ENCODE peak calls at places on chromosomes 3 and 15, in seven cellular contexts. B, E, G, T, L, Z and S are unnamed samples.

GRCh38 chr15:41331281-41331680 is 1.1 kb downstream of the OIP5 start:
- DNase-seq in E (no peak), Z (no peak), G (no peak), T (no peak), L (no peak), B (no peak), S (no peak)

GRCh38 chr15:100759698-100760356 is 119.8 kb upstream of the ALDH1A3 start:
- DNase-seq in Z (peak; percentile 4), E (no peak), L (no peak), G (peak; percentile 76), T (no peak), B (no peak), S (no peak)

GRCh38 chr3:66991478-66991877 is 6.6 kb upstream of the KBTBD8 start:
- DNase-seq in B (no peak), T (no peak), E (no peak), Z (no peak), L (no peak), G (peak; percentile 96), S (peak; percentile 16)

GRCh38 chr3:71185733-71186455 is 397.6 kb downstream of the FOXP1 start:
- DNase-seq in T (no peak), B (no peak), L (no peak), E (no peak), Z (no peak), G (peak; percentile 82), S (no peak)

GRCh38 chr15:40871749-40872617 is 2.1 kb downstream of the RHOV start:
- DNase-seq in E (no peak), T (no peak), L (peak; percentile 79), Z (peak; percentile 73), B (peak; percentile 83), G (no peak), S (peak; percentile 72)

GRCh38 chr3:37456270-37456708 is 281.9 kb upstream of the LRRFIP2 start:
- DNase-seq in T (no peak), L (no peak), Z (no peak), G (no peak), E (no peak), B (no peak), S (peak; percentile 9)

GRCh38 chr3:72318504-72319201 is 529.6 kb downstream of the SHQ1 start:
- DNase-seq in T (no peak), Z (no peak), G (peak; percentile 53), B (no peak), L (no peak), E (peak; percentile 87), S (no peak)

GRCh38 chr3:94862703-94863102 is 799.8 kb downstream of the NSUN3 start:
- DNase-seq in Z (peak; percentile 19), L (no peak), B (peak; percentile 13), G (no peak), T (no peak), E (no peak), S (peak; percentile 17)

GRCh38 chr3:70861855-70862254 is 549.4 kb upstream of the MDFIC2 start:
- DNase-seq in Z (no peak), T (no peak), L (no peak), G (peak; percentile 91), E (no peak), B (no peak), S (no peak)

GRCh38 chr15:81229596-81229995 is 32.9 kb downstream of the IL16 start:
- DNase-seq in B (no peak), Z (no peak), L (no peak), E (no peak), G (no peak), T (no peak), S (no peak)

GRCh38 chr3:42631650-42632049 is 21.8 kb upstream of the ZBTB47 start:
- DNase-seq in E (no peak), G (no peak), B (no peak), T (no peak), L (peak; percentile 40), Z (no peak), S (no peak)

GRCh38 chr15:51092480-51092879 is 2.2 kb downstream of the TNFAIP8L3 start:
- DNase-seq in E (no peak), B (no peak), T (no peak), L (no peak), Z (no peak), G (no peak), S (no peak)

GRCh38 chr3:172071780-172072179 is 32.4 kb downstream of the FNDC3B start:
- DNase-seq in B (no peak), L (no peak), G (no peak), Z (no peak), E (no peak), T (no peak), S (no peak)

GRCh38 chr15:40471105-40471777 is 457 bp downstream of the CHST14 start:
- DNase-seq in L (peak; percentile 45), T (peak; percentile 40), B (peak; percentile 64), Z (peak; percentile 42), E (no peak), G (peak; percentile 4), S (peak; percentile 1)

DNA sequence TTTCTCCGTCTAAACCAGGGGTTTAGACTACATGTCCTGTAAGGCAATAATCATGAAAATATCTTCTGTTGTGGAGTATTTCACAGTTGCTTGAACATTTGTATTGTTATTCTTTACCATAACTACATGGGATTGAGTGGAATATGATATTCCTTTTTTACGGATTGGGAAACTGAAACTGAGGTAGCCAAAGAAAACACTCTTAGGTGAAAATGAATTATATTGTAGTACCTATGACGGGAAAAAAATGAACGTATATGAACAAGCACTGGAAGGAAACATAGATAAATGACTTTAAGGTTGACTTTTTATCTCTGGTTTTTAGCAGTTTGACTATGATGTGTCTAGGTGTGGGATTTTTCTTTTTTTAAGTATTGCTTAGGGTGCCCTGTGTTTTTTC is 35.6 kb downstream of the MAP2K1 start:
- DNase-seq in Z (no peak), T (no peak), G (no peak), L (no peak), E (no peak), B (no peak), S (no peak)
- TF ChIP-seq CTCF in Z (no peak), T (no peak), G (no peak), L (no peak), E (no peak), B (no peak), S (no peak)

DNA sequence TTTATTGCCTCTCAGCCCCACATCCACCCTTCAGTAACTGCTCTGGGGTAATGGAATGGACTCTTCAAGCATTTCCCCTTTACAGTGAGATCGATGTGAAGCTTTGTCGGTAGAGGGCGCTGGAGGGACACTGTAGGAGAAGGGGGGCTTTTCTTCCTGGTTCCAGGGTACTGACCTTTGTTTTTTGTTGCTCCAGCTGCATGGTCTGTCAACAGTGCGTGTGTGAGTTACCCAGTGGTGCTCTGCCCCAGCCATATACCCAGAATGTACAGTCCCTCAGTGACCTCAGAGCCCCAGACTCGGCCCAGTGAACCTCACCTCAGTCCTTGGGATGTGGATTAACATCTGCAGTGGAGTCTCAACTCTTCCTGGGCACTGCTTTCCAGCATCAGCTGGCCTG is 180.3 kb upstream of the TSC22D2 start:
- DNase-seq in G (peak; percentile 69), T (no peak), B (peak; percentile 79), L (peak; percentile 82), Z (peak; percentile 91), E (peak; percentile 87), S (peak; percentile 76)
- TF ChIP-seq CTCF in G (peak; percentile 87), T (no peak), B (peak; percentile 81), L (peak; percentile 91), Z (peak; percentile 78), E (peak; percentile 87), S (peak; percentile 87)

GRCh38 chr3:128553560-128553959 is 60.6 kb upstream of the GATA2 start:
- DNase-seq in Z (no peak), G (no peak), T (no peak), B (no peak), L (no peak), E (no peak), S (no peak)

GRCh38 chr3:128555881-128556280 is 62.9 kb upstream of the GATA2 start:
- DNase-seq in B (no peak), T (no peak), L (no peak), Z (no peak), E (no peak), G (no peak), S (no peak)

GRCh38 chr3:128555098-128555825 is 62.3 kb upstream of the GATA2 start:
- DNase-seq in B (no peak), E (no peak), T (no peak), G (no peak), L (no peak), Z (peak; percentile 42), S (no peak)

GRCh38 chr3:128554465-128555097 is 61.6 kb upstream of the GATA2 start:
- DNase-seq in Z (no peak), L (peak; percentile 38), B (no peak), T (no peak), G (no peak), E (no peak), S (no peak)

DNA sequence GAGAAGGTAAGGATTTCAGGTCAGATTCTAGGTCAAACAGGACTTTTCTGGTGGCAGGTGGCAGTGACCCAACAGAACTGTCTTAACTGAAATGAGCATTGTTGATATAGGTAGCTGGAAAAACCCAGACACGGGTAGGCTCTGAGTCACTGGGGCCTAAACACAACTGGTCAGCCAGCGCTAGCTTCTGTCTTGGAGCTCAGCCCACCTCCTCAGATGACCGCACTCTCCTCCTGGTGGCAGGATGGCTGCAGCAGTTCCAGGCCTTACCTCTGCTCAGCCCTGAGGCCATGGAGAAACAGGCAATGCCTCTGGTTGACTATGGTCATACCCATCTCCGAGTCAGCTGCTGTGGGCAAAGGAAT is 61.1 kb upstream of the GATA2 start:
- DNase-seq in Z (no peak), T (no peak), L (peak; percentile 48), B (no peak), G (peak; percentile 79), E (no peak), S (peak; percentile 45)
- TF ChIP-seq CTCF in Z (no peak), T (no peak), L (no peak), B (no peak), G (peak; percentile 39), E (no peak), S (no peak)

DNA sequence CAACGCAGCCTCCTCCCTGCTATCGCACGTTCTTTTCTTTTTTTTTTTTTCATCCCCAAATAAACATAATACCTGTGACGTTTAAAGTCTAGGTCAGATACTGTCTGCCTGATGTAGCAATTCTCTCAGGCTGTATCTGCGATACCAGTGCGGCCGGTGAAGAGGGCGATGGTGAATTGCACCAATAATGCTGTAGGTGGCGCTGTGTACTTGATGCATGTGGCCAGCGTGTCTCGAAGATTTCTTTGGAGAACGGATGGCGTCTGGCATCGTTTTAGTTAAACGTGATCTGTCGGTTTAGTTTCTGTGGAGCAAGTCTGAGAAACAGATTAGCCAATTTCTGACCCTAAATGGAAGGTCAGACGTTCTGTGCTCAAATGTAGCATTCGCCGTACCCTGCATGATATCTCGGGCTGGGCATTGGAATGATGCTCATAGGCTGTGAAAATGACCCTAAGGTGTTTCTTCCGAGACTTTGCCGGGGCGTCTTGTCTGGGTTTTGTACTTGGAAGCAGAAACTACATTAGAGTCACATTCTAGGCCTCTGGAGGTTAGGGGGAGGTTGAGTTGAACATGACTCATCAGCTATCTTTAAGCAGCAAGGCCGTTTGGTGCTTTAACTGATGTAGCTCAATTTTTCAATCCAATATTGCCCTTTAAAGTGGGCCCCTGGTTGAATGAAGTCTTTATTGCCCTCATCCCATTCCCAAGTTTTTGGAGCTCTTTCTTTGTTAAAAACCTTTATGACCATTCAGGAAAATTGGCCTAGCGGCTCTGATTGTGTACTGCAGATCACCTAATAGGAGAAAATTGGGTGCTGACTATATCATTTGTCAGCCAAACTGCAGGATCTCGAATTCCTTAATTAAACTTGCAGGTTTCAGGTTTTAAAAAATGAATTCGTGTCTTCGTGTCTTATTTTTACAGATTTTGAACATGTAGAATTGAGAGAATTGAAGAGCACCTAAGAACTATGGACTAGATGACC is 80.0 kb downstream of the SQOR start:
- DNase-seq in E (no peak), B (peak; percentile 69), G (peak; percentile 72), Z (peak; percentile 81), T (no peak), L (peak; percentile 73), S (peak; percentile 67)
- TF ChIP-seq CTCF in E (peak; percentile 84), B (peak; percentile 76), G (peak; percentile 81), Z (peak; percentile 92), T (no peak), L (peak; percentile 90), S (peak; percentile 50)

GRCh38 chr3:157586293-157586692 is 83.1 kb upstream of the VEPH1 start:
- DNase-seq in G (no peak), E (no peak), T (no peak), L (no peak), Z (no peak), B (no peak), S (no peak)
- TF ChIP-seq CTCF in G (no peak), E (no peak), T (no peak), L (no peak), Z (no peak), B (no peak), S (no peak)